ENCODE peak calls at places on chromosome 4, in ten cellular contexts. X is fibroblast of mammary gland, J is stromal cell of bone marrow, M is left colon, Y is HepG2, Z is amygdala, O is dorsolateral prefrontal cortex, F is heart right ventricle, R is M059J, A is COR-L47. D is an unnamed sample.

GRCh38 chr4:40046311-40046980 is 10.2 kb upstream of the N4BP2 start:
- DNase-seq in J (peak), X (peak), F (peak), R (peak), A (peak), M (peak), Y (peak), Z (no peak), O (no peak), D (peak)

GRCh38 chr4:130545171-130545570 is 1449.2 kb downstream of the C4orf33 start:
- DNase-seq in A (no peak), Y (no peak), O (no peak), X (no peak), J (no peak), Z (no peak), F (no peak), R (no peak), M (no peak), D (no peak)

GRCh38 chr4:78747328-78747946 is 28.7 kb upstream of the BMP2K start:
- DNase-seq in J (no peak), M (no peak), A (no peak), Z (no peak), O (no peak), R (no peak), Y (no peak), X (peak), F (no peak), D (peak)

GRCh38 chr4:123477804-123478209 is 81.2 kb downstream of the SPRY1 start:
- DNase-seq in J (peak), Z (no peak), O (no peak), X (peak), A (no peak), F (peak), M (no peak), Y (peak), R (peak), D (peak)

GRCh38 chr4:15665738-15666365 is 10.7 kb upstream of the FBXL5 start:
- DNase-seq in R (peak), Y (no peak), M (peak), X (no peak), F (peak), Z (no peak), A (no peak), J (no peak), O (no peak), D (peak)

GRCh38 chr4:176906693-176907092 is 114.0 kb upstream of the VEGFC start:
- DNase-seq in M (no peak), F (no peak), A (no peak), Z (no peak), X (no peak), Y (no peak), R (peak), J (no peak), O (no peak), D (no peak)

GRCh38 chr4:157035471-157035870 is 40.5 kb upstream of the GLRB start:
- DNase-seq in A (no peak), O (no peak), Y (no peak), J (no peak), M (no peak), R (no peak), F (no peak), Z (no peak), X (no peak), D (no peak)

GRCh38 chr4:87746001-87746400 is 53.4 kb upstream of the IBSP start:
- DNase-seq in A (no peak), Z (no peak), O (no peak), J (no peak), M (no peak), R (no peak), Y (no peak), X (no peak), F (no peak), D (no peak)

GRCh38 chr4:65954416-65954815 is 284.1 kb upstream of the EPHA5 start:
- DNase-seq in M (no peak), F (no peak), O (no peak), R (no peak), X (no peak), Z (no peak), Y (no peak), J (no peak), A (no peak), D (no peak)

GRCh38 chr4:10063544-10064300 is 42.4 kb upstream of the SLC2A9 start:
- DNase-seq in M (peak), O (peak), Y (peak), F (peak), Z (no peak), R (peak), A (peak), J (peak), X (peak), D (peak)

GRCh38 chr4:80197601-80198444 is 520 bp downstream of the PRDM8 start:
- DNase-seq in J (no peak), Y (no peak), Z (no peak), R (peak), X (no peak), M (no peak), F (no peak), A (peak), O (no peak), D (peak)

GRCh38 chr4:138475116-138475515 is 233.0 kb upstream of the SLC7A11 start:
- DNase-seq in O (no peak), R (no peak), J (no peak), Y (no peak), A (no peak), M (no peak), X (no peak), Z (no peak), F (no peak), D (no peak)

GRCh38 chr4:6909970-6910339 is 329 bp downstream of the TBC1D14 start:
- DNase-seq in M (no peak), X (no peak), F (no peak), R (peak), O (no peak), J (no peak), Y (no peak), A (peak), Z (no peak), D (no peak)

GRCh38 chr4:144371479-144371878 is 231.0 kb upstream of the GYPA start:
- DNase-seq in F (no peak), R (no peak), Y (no peak), J (no peak), A (no peak), O (no peak), M (no peak), X (no peak), Z (no peak), D (no peak)

GRCh38 chr4:2860391-2861348 is 17.0 kb downstream of the ADD1 start:
- DNase-seq in M (no peak), J (no peak), Z (no peak), X (no peak), R (peak), A (no peak), O (no peak), F (peak), Y (peak), D (no peak)

GRCh38 chr4:172543249-172543648 is 625.4 kb upstream of the GALNT7 start:
- DNase-seq in F (no peak), O (no peak), X (no peak), A (no peak), M (no peak), Y (no peak), Z (no peak), R (no peak), J (no peak), D (no peak)

GRCh38 chr4:33890841-33891240 is 2353.5 kb downstream of the ARAP2 start:
- DNase-seq in O (no peak), Z (no peak), F (no peak), M (no peak), A (no peak), R (no peak), J (no peak), Y (no peak), X (peak), D (no peak)

GRCh38 chr4:180823116-180823515 is 1420.1 kb upstream of the TENM3 start:
- DNase-seq in Y (no peak), M (no peak), J (no peak), X (peak), Z (no peak), A (no peak), O (no peak), F (no peak), R (peak), D (no peak)

GRCh38 chr4:154961263-154961662 is 180.2 kb downstream of the RBM46 start:
- DNase-seq in A (no peak), X (no peak), M (no peak), O (no peak), F (no peak), R (no peak), Z (no peak), J (no peak), Y (no peak), D (no peak)

GRCh38 chr4:21795091-21795490 is 153.5 kb downstream of the KCNIP4 start:
- DNase-seq in F (no peak), M (no peak), Y (no peak), X (peak), R (peak), O (no peak), A (no peak), J (no peak), Z (no peak), D (no peak)

GRCh38 chr4:55447826-55448225 is 52.1 kb downstream of the TMEM165 start:
- DNase-seq in Z (no peak), M (no peak), O (no peak), J (no peak), F (no peak), A (no peak), X (peak), R (peak), Y (no peak), D (no peak)

GRCh38 chr4:114257516-114257915 is 278.1 kb upstream of the ARSJ start:
- DNase-seq in Z (no peak), Y (no peak), X (peak), R (no peak), A (no peak), F (no peak), O (no peak), J (peak), M (no peak), D (no peak)

GRCh38 chr4:113445286-113445685 is 316.3 kb downstream of the CAMK2D start:
- DNase-seq in J (peak), A (no peak), X (peak), R (peak), Z (no peak), F (peak), O (no peak), Y (no peak), M (no peak), D (peak)

GRCh38 chr4:172786039-172786792 is 382.4 kb upstream of the GALNT7 start:
- DNase-seq in J (peak), F (no peak), R (no peak), A (no peak), M (no peak), X (peak), Z (no peak), Y (no peak), O (no peak), D (no peak)

D was measured in AG20443.